ENCODE peak calls at places on chromosomes 12 and 14, in five cellular contexts. One of them, this sample, is unnamed.

GRCh38 chr12:28830491-28830890 is 318.6 kb upstream of the FAR2 start:
- DNase-seq in GM23338: peak; percentile 63
- DNase-seq in GM23248: no peak
- DNase-seq in HCT116: no peak
- DNase-seq in PC-3: no peak
- DNase-seq in this sample: no peak

GRCh38 chr14:71714225-71714624 is 218.0 kb upstream of the RGS6 start:
- DNase-seq in GM23338: no peak
- DNase-seq in GM23248: peak; percentile 95
- DNase-seq in HCT116: no peak
- DNase-seq in PC-3: peak; percentile 50
- DNase-seq in this sample: peak; percentile 51

GRCh38 chr12:18462437-18462836 is 201.1 kb downstream of the PIK3C2G start:
- DNase-seq in GM23338: no peak
- DNase-seq in GM23248: peak; percentile 83
- DNase-seq in HCT116: no peak
- DNase-seq in PC-3: peak; percentile 82
- DNase-seq in this sample: no peak

GRCh38 chr12:8057839-8058238 is 8.3 kb downstream of the C3AR1 start:
- DNase-seq in GM23338: no peak
- DNase-seq in GM23248: peak; percentile 83
- DNase-seq in HCT116: no peak
- DNase-seq in PC-3: no peak
- DNase-seq in this sample: no peak

GRCh38 chr14:68337279-68337678 is 455.6 kb downstream of the ZFP36L1 start:
- DNase-seq in GM23338: no peak
- DNase-seq in GM23248: no peak
- DNase-seq in HCT116: no peak
- DNase-seq in PC-3: no peak
- DNase-seq in this sample: no peak

GRCh38 chr14:77053046-77053841 is 24.7 kb upstream of the IRF2BPL start:
- DNase-seq in GM23338: peak; percentile 92
- DNase-seq in GM23248: peak; percentile 73
- DNase-seq in HCT116: no peak
- DNase-seq in PC-3: no peak
- DNase-seq in this sample: no peak

GRCh38 chr14:23544511-23545447 is 6.8 kb downstream of the ZFHX2 start:
- DNase-seq in GM23338: peak; percentile 94
- DNase-seq in GM23248: peak; percentile 24
- DNase-seq in HCT116: no peak
- DNase-seq in PC-3: no peak
- DNase-seq in this sample: no peak

GRCh38 chr12:43805149-43805856 is 814 bp downstream of the TWF1 start:
- DNase-seq in GM23338: peak; percentile 8
- DNase-seq in GM23248: no peak
- DNase-seq in HCT116: no peak
- DNase-seq in PC-3: no peak
- DNase-seq in this sample: no peak

GRCh38 chr14:89236846-89237245 is 180.2 kb downstream of the FOXN3 start:
- DNase-seq in GM23338: no peak
- DNase-seq in GM23248: no peak
- DNase-seq in HCT116: no peak
- DNase-seq in PC-3: no peak
- DNase-seq in this sample: no peak

GRCh38 chr12:69879007-69879960 is 54.3 kb downstream of the MYRFL start:
- DNase-seq in GM23338: peak; percentile 93
- DNase-seq in GM23248: peak; percentile 84
- DNase-seq in HCT116: peak; percentile 59
- DNase-seq in PC-3: peak; percentile 88
- DNase-seq in this sample: peak; percentile 67

GRCh38 chr14:53249059-53249458 is 95.9 kb upstream of the DDHD1 start:
- DNase-seq in GM23338: no peak
- DNase-seq in GM23248: peak; percentile 45
- DNase-seq in HCT116: no peak
- DNase-seq in PC-3: peak; percentile 3
- DNase-seq in this sample: no peak

GRCh38 chr14:61678966-61679365 is 16.3 kb upstream of the HIF1A start:
- DNase-seq in GM23338: peak; percentile 88
- DNase-seq in GM23248: peak; percentile 17
- DNase-seq in HCT116: no peak
- DNase-seq in PC-3: no peak
- DNase-seq in this sample: no peak

GRCh38 chr14:69046468-69046867 is 67.4 kb upstream of the ACTN1 start:
- DNase-seq in GM23338: no peak
- DNase-seq in GM23248: peak; percentile 75
- DNase-seq in HCT116: no peak
- DNase-seq in PC-3: no peak
- DNase-seq in this sample: no peak

GRCh38 chr12:54588110-54588831 is at the start of gene PPP1R1A:
- DNase-seq in GM23338: peak; percentile 75
- DNase-seq in GM23248: peak; percentile 18
- DNase-seq in HCT116: no peak
- DNase-seq in PC-3: no peak
- DNase-seq in this sample: no peak

GRCh38 chr12:68647507-68647906 is 36.8 kb downstream of the RAP1B start:
- DNase-seq in GM23338: no peak
- DNase-seq in GM23248: no peak
- DNase-seq in HCT116: no peak
- DNase-seq in PC-3: no peak
- DNase-seq in this sample: no peak

GRCh38 chr12:78236264-78236663 is 405.6 kb downstream of the NAV3 start:
- DNase-seq in GM23338: no peak
- DNase-seq in GM23248: peak; percentile 9
- DNase-seq in HCT116: no peak
- DNase-seq in PC-3: no peak
- DNase-seq in this sample: no peak

GRCh38 chr12:76726626-76727025 is 37.3 kb upstream of the ZDHHC17 start:
- DNase-seq in GM23338: no peak
- DNase-seq in GM23248: no peak
- DNase-seq in HCT116: no peak
- DNase-seq in PC-3: no peak
- DNase-seq in this sample: no peak

GRCh38 chr14:91169951-91170350 is 56.1 kb downstream of the DGLUCY start:
- DNase-seq in GM23338: no peak
- DNase-seq in GM23248: no peak
- DNase-seq in HCT116: no peak
- DNase-seq in PC-3: no peak
- DNase-seq in this sample: no peak

GRCh38 chr14:101072945-101073597 is 169.5 kb upstream of the RTL1 start:
- DNase-seq in GM23338: peak; percentile 80
- DNase-seq in GM23248: peak; percentile 98
- DNase-seq in HCT116: peak; percentile 92
- DNase-seq in PC-3: peak; percentile 99
- DNase-seq in this sample: peak; percentile 82

GRCh38 chr14:99420711-99421110 is 59.9 kb downstream of the SETD3 start:
- DNase-seq in GM23338: peak; percentile 56
- DNase-seq in GM23248: no peak
- DNase-seq in HCT116: no peak
- DNase-seq in PC-3: no peak
- DNase-seq in this sample: no peak

GRCh38 chr12:42128327-42128726 is 16.3 kb downstream of the GXYLT1 start:
- DNase-seq in GM23338: no peak
- DNase-seq in GM23248: peak; percentile 68
- DNase-seq in HCT116: no peak
- DNase-seq in PC-3: peak; percentile 31
- DNase-seq in this sample: no peak

GRCh38 chr12:130765186-130765659 is 49.1 kb upstream of the RIMBP2 start:
- DNase-seq in GM23338: no peak
- DNase-seq in GM23248: peak; percentile 72
- DNase-seq in HCT116: peak; percentile 57
- DNase-seq in PC-3: peak; percentile 34
- DNase-seq in this sample: no peak

GRCh38 chr14:34951286-34951685 is 31.5 kb upstream of the SRP54 start:
- DNase-seq in GM23338: no peak
- DNase-seq in GM23248: peak; percentile 43
- DNase-seq in HCT116: no peak
- DNase-seq in PC-3: no peak
- DNase-seq in this sample: no peak

GRCh38 chr14:77044776-77045569 is 16.5 kb upstream of the IRF2BPL start:
- DNase-seq in GM23338: peak; percentile 54
- DNase-seq in GM23248: peak; percentile 59
- DNase-seq in HCT116: no peak
- DNase-seq in PC-3: peak; percentile 42
- DNase-seq in this sample: peak; percentile 61

GRCh38 chr14:23693252-23693775 is 57.1 kb downstream of the DHRS2 start:
- DNase-seq in GM23338: no peak
- DNase-seq in GM23248: no peak
- DNase-seq in HCT116: no peak
- DNase-seq in PC-3: no peak
- DNase-seq in this sample: no peak

GRCh38 chr12:6347367-6348338 is 5.8 kb upstream of the TNFRSF1A start:
- DNase-seq in GM23338: no peak
- DNase-seq in GM23248: peak; percentile 59
- DNase-seq in HCT116: no peak
- DNase-seq in PC-3: no peak
- DNase-seq in this sample: no peak

GRCh38 chr14:85409496-85410210 is 120.3 kb upstream of the FLRT2 start:
- DNase-seq in GM23338: no peak
- DNase-seq in GM23248: no peak
- DNase-seq in HCT116: no peak
- DNase-seq in PC-3: no peak
- DNase-seq in this sample: no peak

GRCh38 chr14:92341791-92342190 is 18.8 kb downstream of the SLC24A4 start:
- DNase-seq in GM23338: no peak
- DNase-seq in GM23248: no peak
- DNase-seq in HCT116: no peak
- DNase-seq in PC-3: no peak
- DNase-seq in this sample: no peak

DNA sequence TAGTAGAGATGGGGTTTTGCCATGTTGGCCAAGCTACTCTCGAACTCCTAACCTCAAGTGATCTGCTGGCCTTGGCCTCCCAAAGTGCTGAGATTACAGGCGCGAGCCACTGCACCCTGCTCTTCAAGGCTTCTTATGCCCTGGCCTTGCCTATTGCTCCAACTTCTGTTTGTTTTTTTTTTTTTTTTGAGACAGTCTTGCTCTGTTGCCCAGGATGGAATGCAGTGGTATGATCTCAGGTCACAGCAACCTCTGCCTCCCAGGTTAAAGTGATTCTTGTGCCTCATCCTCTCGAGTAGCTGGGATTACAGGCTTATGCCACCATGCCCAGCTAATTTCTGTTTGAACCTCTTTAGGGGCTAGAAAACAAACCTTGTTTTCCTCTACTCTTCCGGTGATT is 6.0 kb upstream of the ABCD4 start:
- DNase-seq in GM23338: no peak
- DNase-seq in GM23248: no peak
- DNase-seq in HCT116: no peak
- DNase-seq in PC-3: no peak
- DNase-seq in this sample: no peak
- H3K9me2 ChIP-seq in GM23338: no peaks in the 10 kb centered on the region
- H3K9me2 ChIP-seq in GM23248: no peaks in the 10 kb centered on the region
- H3K9me2 ChIP-seq in HCT116: no peaks in the 10 kb centered on the region
- H3K9me2 ChIP-seq in PC-3: no peaks in the 10 kb centered on the region
- H3K9me2 ChIP-seq in this sample: no peaks in the 10 kb centered on the region

DNA sequence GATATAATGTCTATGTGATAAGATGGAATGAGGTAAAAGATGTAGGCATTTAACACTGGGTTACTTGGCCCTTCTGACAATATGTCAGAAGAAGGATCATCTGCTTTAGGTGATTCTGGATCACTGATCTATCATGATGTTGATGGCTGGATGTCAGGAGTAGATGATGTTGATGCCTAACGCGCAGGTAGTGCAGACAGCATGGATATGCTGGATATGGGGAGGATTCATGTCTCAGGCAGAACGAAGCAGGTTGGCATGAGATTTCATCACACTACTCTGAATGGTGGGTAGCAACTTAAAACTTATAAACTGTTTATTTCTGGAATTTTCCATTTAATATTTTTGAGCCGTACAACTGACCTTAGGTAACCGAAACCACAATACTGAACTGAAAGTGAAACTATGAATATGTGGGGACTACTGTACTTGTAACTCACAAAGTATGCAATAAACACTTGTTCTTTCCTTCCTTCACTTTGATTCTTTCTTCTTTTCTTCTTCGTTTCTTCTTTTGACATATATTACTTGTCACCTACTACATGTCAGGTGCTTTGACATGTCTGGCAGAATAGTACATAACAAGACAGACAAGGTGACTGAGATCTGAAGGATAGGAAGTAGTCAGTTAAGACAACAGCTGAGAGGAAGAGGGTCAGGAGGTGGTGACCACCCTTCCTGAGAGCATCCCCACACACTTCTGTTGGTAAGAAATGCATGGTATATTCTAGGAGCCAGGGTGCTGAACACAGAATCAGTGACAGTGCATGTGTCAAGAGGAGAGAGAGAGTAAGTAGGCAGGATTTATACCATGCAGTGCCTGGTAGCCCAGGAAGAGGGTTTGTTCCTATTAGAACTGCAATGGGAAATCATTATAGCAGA is 238.8 kb downstream of the PPFIA2 start:
- DNase-seq in GM23338: no peak
- DNase-seq in GM23248: no peak
- DNase-seq in HCT116: no peak
- DNase-seq in PC-3: no peak
- DNase-seq in this sample: no peak
- H3K27ac ChIP-seq in GM23338: no peak overlapping the region
- H3K27ac ChIP-seq in GM23248: no peak overlapping the region
- H3K27ac ChIP-seq in HCT116: no peak overlapping the region
- H3K27ac ChIP-seq in PC-3: no peak overlapping the region
- H3K27ac ChIP-seq in this sample: no peak overlapping the region

DNA sequence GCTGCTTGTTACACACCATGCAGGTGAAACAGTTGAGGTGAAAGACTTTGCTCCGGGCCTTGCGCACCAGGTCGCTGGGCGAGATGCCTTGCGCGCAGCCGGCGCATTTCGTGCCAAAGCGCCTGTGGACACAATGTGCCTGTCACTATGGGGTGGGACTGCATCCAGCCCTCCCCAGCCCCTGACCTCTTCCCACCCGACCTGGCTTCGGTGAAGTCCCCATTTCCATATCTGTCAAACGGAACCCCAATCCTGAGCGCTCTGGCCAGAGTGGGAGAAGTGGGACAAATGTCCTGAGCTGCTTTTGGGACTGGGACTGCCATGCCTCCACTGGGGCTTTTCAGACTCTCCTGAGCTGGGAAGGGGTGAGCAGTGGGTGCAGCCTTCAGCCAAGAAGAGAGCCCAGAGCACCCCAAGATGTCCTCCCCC is 2.4 kb downstream of the LHX5 start:
- DNase-seq in GM23338: no peak
- DNase-seq in GM23248: no peak
- DNase-seq in HCT116: no peak
- DNase-seq in PC-3: no peak
- DNase-seq in this sample: no peak
- TF ChIP-seq EZH2 in GM23338: peak; percentile 60
- TF ChIP-seq EZH2 in GM23248: no peak
- TF ChIP-seq EZH2 in HCT116: no peak
- TF ChIP-seq EZH2 in PC-3: no peak
- TF ChIP-seq EZH2 in this sample: no peak

GRCh38 chr12:79567164-79567563 is 123.6 kb downstream of the PAWR start:
- DNase-seq in GM23338: no peak
- DNase-seq in GM23248: no peak
- DNase-seq in HCT116: no peak
- DNase-seq in PC-3: no peak
- DNase-seq in this sample: no peak

GRCh38 chr12:79573820-79574219 is 116.9 kb downstream of the PAWR start:
- DNase-seq in GM23338: no peak
- DNase-seq in GM23248: no peak
- DNase-seq in HCT116: no peak
- DNase-seq in PC-3: no peak
- DNase-seq in this sample: no peak

GRCh38 chr12:79566452-79566851 is 124.3 kb downstream of the PAWR start:
- DNase-seq in GM23338: no peak
- DNase-seq in GM23248: no peak
- DNase-seq in HCT116: no peak
- DNase-seq in PC-3: peak; percentile 57
- DNase-seq in this sample: no peak

GRCh38 chr12:79569679-79570078 is 121.1 kb downstream of the PAWR start:
- DNase-seq in GM23338: no peak
- DNase-seq in GM23248: no peak
- DNase-seq in HCT116: no peak
- DNase-seq in PC-3: no peak
- DNase-seq in this sample: no peak
- H3K9me2 ChIP-seq in GM23338: peaks cover 3% of the 10 kb centered on the region
- H3K9me2 ChIP-seq in GM23248: no peaks in the 10 kb centered on the region
- H3K9me2 ChIP-seq in HCT116: no peaks in the 10 kb centered on the region
- H3K9me2 ChIP-seq in PC-3: no peaks in the 10 kb centered on the region
- H3K9me2 ChIP-seq in this sample: no peaks in the 10 kb centered on the region